ENCODE peak calls at places on chromosome 11, in eight cellular contexts. One of them, this sample, is unnamed.

GRCh38 chr11:33187851-33188722 is 26.8 kb upstream of the CSTF3 start:
- DNase-seq in tibial nerve: peak; percentile 67
- DNase-seq in AG09319: no peak
- DNase-seq in lung microvascular endothelial cell: no peak
- DNase-seq in pancreas: no peak
- DNase-seq in activated CD4-positive, alpha-beta T cell treated with anti-CD3 and anti-CD28 coated beads for 48 hours: no peak
- DNase-seq in midbrain: no peak
- DNase-seq in activated T-helper 1 cell treated with anti-CD3 and anti-CD28 coated beads, Interleukin-12 subunit alpha, Interleukin-12 subunit beta, Interleukin-2, Interleukin-4 antibody, amounts not matched to agents 30 ng/mL and 10 ng/mL and 1 ng/mL, durations not matched to agents 14 hours and 24 hours and 36 hours: no peak
- DNase-seq in this sample: no peak

GRCh38 chr11:114315749-114316368 is 19.7 kb downstream of the NNMT start:
- DNase-seq in activated CD4-positive, alpha-beta T cell treated with anti-CD3 and anti-CD28 coated beads for 48 hours: peak; percentile 11
- DNase-seq in midbrain: no peak
- DNase-seq in tibial nerve: no peak
- DNase-seq in lung microvascular endothelial cell: peak; percentile 38
- DNase-seq in activated T-helper 1 cell treated with anti-CD3 and anti-CD28 coated beads, Interleukin-12 subunit alpha, Interleukin-12 subunit beta, Interleukin-2, Interleukin-4 antibody, amounts not matched to agents 30 ng/mL and 10 ng/mL and 1 ng/mL, durations not matched to agents 14 hours and 24 hours and 36 hours: no peak
- DNase-seq in AG09319: no peak
- DNase-seq in pancreas: peak; percentile 50
- DNase-seq in this sample: no peak

GRCh38 chr11:59801981-59802638 is 8.5 kb downstream of the MRPL16 start:
- DNase-seq in tibial nerve: peak; percentile 12
- DNase-seq in lung microvascular endothelial cell: peak; percentile 85
- DNase-seq in pancreas: no peak
- DNase-seq in midbrain: peak; percentile 84
- DNase-seq in activated CD4-positive, alpha-beta T cell treated with anti-CD3 and anti-CD28 coated beads for 48 hours: no peak
- DNase-seq in AG09319: no peak
- DNase-seq in activated T-helper 1 cell treated with anti-CD3 and anti-CD28 coated beads, Interleukin-12 subunit alpha, Interleukin-12 subunit beta, Interleukin-2, Interleukin-4 antibody, amounts not matched to agents 30 ng/mL and 10 ng/mL and 1 ng/mL, durations not matched to agents 14 hours and 24 hours and 36 hours: no peak
- DNase-seq in this sample: no peak

GRCh38 chr11:72548481-72548880 is 114.2 kb upstream of the CLPB start:
- DNase-seq in midbrain: no peak
- DNase-seq in pancreas: no peak
- DNase-seq in tibial nerve: no peak
- DNase-seq in activated CD4-positive, alpha-beta T cell treated with anti-CD3 and anti-CD28 coated beads for 48 hours: no peak
- DNase-seq in AG09319: no peak
- DNase-seq in lung microvascular endothelial cell: no peak
- DNase-seq in activated T-helper 1 cell treated with anti-CD3 and anti-CD28 coated beads, Interleukin-12 subunit alpha, Interleukin-12 subunit beta, Interleukin-2, Interleukin-4 antibody, amounts not matched to agents 30 ng/mL and 10 ng/mL and 1 ng/mL, durations not matched to agents 14 hours and 24 hours and 36 hours: no peak
- DNase-seq in this sample: no peak

GRCh38 chr11:101436511-101437142 is 147.2 kb downstream of the TRPC6 start:
- DNase-seq in activated CD4-positive, alpha-beta T cell treated with anti-CD3 and anti-CD28 coated beads for 48 hours: peak; percentile 16
- DNase-seq in tibial nerve: peak; percentile 57
- DNase-seq in lung microvascular endothelial cell: peak; percentile 2
- DNase-seq in activated T-helper 1 cell treated with anti-CD3 and anti-CD28 coated beads, Interleukin-12 subunit alpha, Interleukin-12 subunit beta, Interleukin-2, Interleukin-4 antibody, amounts not matched to agents 30 ng/mL and 10 ng/mL and 1 ng/mL, durations not matched to agents 14 hours and 24 hours and 36 hours: no peak
- DNase-seq in pancreas: peak; percentile 17
- DNase-seq in midbrain: no peak
- DNase-seq in AG09319: no peak
- DNase-seq in this sample: no peak

GRCh38 chr11:125036933-125037332 is 26.2 kb upstream of the SLC37A2 start:
- DNase-seq in tibial nerve: no peak
- DNase-seq in lung microvascular endothelial cell: peak; percentile 94
- DNase-seq in activated CD4-positive, alpha-beta T cell treated with anti-CD3 and anti-CD28 coated beads for 48 hours: no peak
- DNase-seq in midbrain: no peak
- DNase-seq in activated T-helper 1 cell treated with anti-CD3 and anti-CD28 coated beads, Interleukin-12 subunit alpha, Interleukin-12 subunit beta, Interleukin-2, Interleukin-4 antibody, amounts not matched to agents 30 ng/mL and 10 ng/mL and 1 ng/mL, durations not matched to agents 14 hours and 24 hours and 36 hours: no peak
- DNase-seq in AG09319: peak; percentile 29
- DNase-seq in pancreas: no peak
- DNase-seq in this sample: peak; percentile 47

GRCh38 chr11:85269109-85269508 is 358.0 kb downstream of the DLG2 start:
- DNase-seq in tibial nerve: no peak
- DNase-seq in activated T-helper 1 cell treated with anti-CD3 and anti-CD28 coated beads, Interleukin-12 subunit alpha, Interleukin-12 subunit beta, Interleukin-2, Interleukin-4 antibody, amounts not matched to agents 30 ng/mL and 10 ng/mL and 1 ng/mL, durations not matched to agents 14 hours and 24 hours and 36 hours: no peak
- DNase-seq in midbrain: no peak
- DNase-seq in pancreas: no peak
- DNase-seq in activated CD4-positive, alpha-beta T cell treated with anti-CD3 and anti-CD28 coated beads for 48 hours: no peak
- DNase-seq in lung microvascular endothelial cell: no peak
- DNase-seq in AG09319: no peak
- DNase-seq in this sample: no peak

GRCh38 chr11:66725114-66725513 is 3.9 kb downstream of the SPTBN2 start:
- DNase-seq in activated T-helper 1 cell treated with anti-CD3 and anti-CD28 coated beads, Interleukin-12 subunit alpha, Interleukin-12 subunit beta, Interleukin-2, Interleukin-4 antibody, amounts not matched to agents 30 ng/mL and 10 ng/mL and 1 ng/mL, durations not matched to agents 14 hours and 24 hours and 36 hours: no peak
- DNase-seq in pancreas: no peak
- DNase-seq in lung microvascular endothelial cell: no peak
- DNase-seq in activated CD4-positive, alpha-beta T cell treated with anti-CD3 and anti-CD28 coated beads for 48 hours: no peak
- DNase-seq in AG09319: no peak
- DNase-seq in tibial nerve: no peak
- DNase-seq in midbrain: no peak
- DNase-seq in this sample: no peak

GRCh38 chr11:6612008-6612815 is at the start of gene TAF10:
- DNase-seq in activated CD4-positive, alpha-beta T cell treated with anti-CD3 and anti-CD28 coated beads for 48 hours: peak; percentile 97
- DNase-seq in tibial nerve: peak; percentile 96
- DNase-seq in AG09319: peak; percentile 91
- DNase-seq in lung microvascular endothelial cell: peak; percentile 98
- DNase-seq in midbrain: peak; percentile 96
- DNase-seq in pancreas: peak; percentile 98
- DNase-seq in activated T-helper 1 cell treated with anti-CD3 and anti-CD28 coated beads, Interleukin-12 subunit alpha, Interleukin-12 subunit beta, Interleukin-2, Interleukin-4 antibody, amounts not matched to agents 30 ng/mL and 10 ng/mL and 1 ng/mL, durations not matched to agents 14 hours and 24 hours and 36 hours: peak; percentile 95
- DNase-seq in this sample: peak; percentile 85

GRCh38 chr11:98036810-98037209 is 983.9 kb upstream of the CNTN5 start:
- DNase-seq in activated CD4-positive, alpha-beta T cell treated with anti-CD3 and anti-CD28 coated beads for 48 hours: no peak
- DNase-seq in activated T-helper 1 cell treated with anti-CD3 and anti-CD28 coated beads, Interleukin-12 subunit alpha, Interleukin-12 subunit beta, Interleukin-2, Interleukin-4 antibody, amounts not matched to agents 30 ng/mL and 10 ng/mL and 1 ng/mL, durations not matched to agents 14 hours and 24 hours and 36 hours: no peak
- DNase-seq in AG09319: no peak
- DNase-seq in lung microvascular endothelial cell: no peak
- DNase-seq in midbrain: no peak
- DNase-seq in tibial nerve: no peak
- DNase-seq in pancreas: no peak
- DNase-seq in this sample: no peak

GRCh38 chr11:68340003-68340767 is 27.8 kb downstream of the LRP5 start:
- DNase-seq in tibial nerve: no peak
- DNase-seq in midbrain: no peak
- DNase-seq in pancreas: no peak
- DNase-seq in activated CD4-positive, alpha-beta T cell treated with anti-CD3 and anti-CD28 coated beads for 48 hours: peak; percentile 9
- DNase-seq in lung microvascular endothelial cell: no peak
- DNase-seq in AG09319: no peak
- DNase-seq in activated T-helper 1 cell treated with anti-CD3 and anti-CD28 coated beads, Interleukin-12 subunit alpha, Interleukin-12 subunit beta, Interleukin-2, Interleukin-4 antibody, amounts not matched to agents 30 ng/mL and 10 ng/mL and 1 ng/mL, durations not matched to agents 14 hours and 24 hours and 36 hours: peak; percentile 37
- DNase-seq in this sample: no peak

GRCh38 chr11:127071606-127072005 is 71.0 kb upstream of the KIRREL3 start:
- DNase-seq in activated CD4-positive, alpha-beta T cell treated with anti-CD3 and anti-CD28 coated beads for 48 hours: no peak
- DNase-seq in tibial nerve: no peak
- DNase-seq in AG09319: no peak
- DNase-seq in activated T-helper 1 cell treated with anti-CD3 and anti-CD28 coated beads, Interleukin-12 subunit alpha, Interleukin-12 subunit beta, Interleukin-2, Interleukin-4 antibody, amounts not matched to agents 30 ng/mL and 10 ng/mL and 1 ng/mL, durations not matched to agents 14 hours and 24 hours and 36 hours: no peak
- DNase-seq in lung microvascular endothelial cell: no peak
- DNase-seq in pancreas: no peak
- DNase-seq in midbrain: no peak
- DNase-seq in this sample: no peak

GRCh38 chr11:129702410-129703390 is 112.9 kb upstream of the TMEM45B start:
- DNase-seq in midbrain: no peak
- DNase-seq in pancreas: no peak
- DNase-seq in lung microvascular endothelial cell: no peak
- DNase-seq in activated CD4-positive, alpha-beta T cell treated with anti-CD3 and anti-CD28 coated beads for 48 hours: no peak
- DNase-seq in activated T-helper 1 cell treated with anti-CD3 and anti-CD28 coated beads, Interleukin-12 subunit alpha, Interleukin-12 subunit beta, Interleukin-2, Interleukin-4 antibody, amounts not matched to agents 30 ng/mL and 10 ng/mL and 1 ng/mL, durations not matched to agents 14 hours and 24 hours and 36 hours: no peak
- DNase-seq in tibial nerve: no peak
- DNase-seq in AG09319: no peak
- DNase-seq in this sample: no peak

GRCh38 chr11:78192223-78192719 is 3.6 kb downstream of the USP35 start:
- DNase-seq in activated CD4-positive, alpha-beta T cell treated with anti-CD3 and anti-CD28 coated beads for 48 hours: no peak
- DNase-seq in pancreas: peak; percentile 86
- DNase-seq in midbrain: no peak
- DNase-seq in AG09319: no peak
- DNase-seq in activated T-helper 1 cell treated with anti-CD3 and anti-CD28 coated beads, Interleukin-12 subunit alpha, Interleukin-12 subunit beta, Interleukin-2, Interleukin-4 antibody, amounts not matched to agents 30 ng/mL and 10 ng/mL and 1 ng/mL, durations not matched to agents 14 hours and 24 hours and 36 hours: no peak
- DNase-seq in tibial nerve: no peak
- DNase-seq in lung microvascular endothelial cell: no peak
- DNase-seq in this sample: no peak

GRCh38 chr11:66330931-66331330 is 5.3 kb downstream of the RIN1 start:
- DNase-seq in activated CD4-positive, alpha-beta T cell treated with anti-CD3 and anti-CD28 coated beads for 48 hours: no peak
- DNase-seq in midbrain: no peak
- DNase-seq in tibial nerve: no peak
- DNase-seq in pancreas: no peak
- DNase-seq in lung microvascular endothelial cell: no peak
- DNase-seq in AG09319: no peak
- DNase-seq in activated T-helper 1 cell treated with anti-CD3 and anti-CD28 coated beads, Interleukin-12 subunit alpha, Interleukin-12 subunit beta, Interleukin-2, Interleukin-4 antibody, amounts not matched to agents 30 ng/mL and 10 ng/mL and 1 ng/mL, durations not matched to agents 14 hours and 24 hours and 36 hours: no peak
- DNase-seq in this sample: no peak

This sample was measured in pulmonary artery endothelial cell.